ENCODE peak calls at places on chromosomes 7 and 10, in nine cellular contexts. One of them, this sample, is unnamed. For H3K4me1, the result is how much of the 10 kb centered on the place peaks cover.

GRCh38 chr7:17368856-17369520 is 70.5 kb downstream of the AHR start:
- DNase-seq in GM23338: no peak
- DNase-seq in breast epithelium: no peak
- DNase-seq in upper lobe of left lung: no peak
- DNase-seq in HepG2: no peak
- DNase-seq in sigmoid colon: no peak
- DNase-seq in HCT116: no peak
- DNase-seq in stomach: no peak
- DNase-seq in spleen: no peak
- DNase-seq in this sample: no peak

GRCh38 chr7:132641238-132641637 is 65.0 kb upstream of the PLXNA4 start:
- DNase-seq in GM23338: no peak
- DNase-seq in breast epithelium: no peak
- DNase-seq in upper lobe of left lung: no peak
- DNase-seq in HepG2: no peak
- DNase-seq in sigmoid colon: no peak
- DNase-seq in HCT116: no peak
- DNase-seq in stomach: no peak
- DNase-seq in spleen: no peak
- DNase-seq in this sample: no peak

GRCh38 chr10:28708921-28709461 is 31.7 kb downstream of the BAMBI start:
- DNase-seq in GM23338: no peak
- DNase-seq in breast epithelium: no peak
- DNase-seq in upper lobe of left lung: no peak
- DNase-seq in HepG2: no peak
- DNase-seq in sigmoid colon: no peak
- DNase-seq in HCT116: no peak
- DNase-seq in stomach: no peak
- DNase-seq in spleen: no peak
- DNase-seq in this sample: no peak

GRCh38 chr7:22561356-22561755 is 61.4 kb upstream of the STEAP1B start:
- DNase-seq in GM23338: peak
- DNase-seq in breast epithelium: peak
- DNase-seq in upper lobe of left lung: peak
- DNase-seq in HepG2: peak
- DNase-seq in sigmoid colon: peak
- DNase-seq in HCT116: no peak
- DNase-seq in stomach: no peak
- DNase-seq in spleen: no peak
- DNase-seq in this sample: no peak

GRCh38 chr7:41125343-41125742 is 577.5 kb downstream of the INHBA start:
- DNase-seq in GM23338: no peak
- DNase-seq in breast epithelium: no peak
- DNase-seq in upper lobe of left lung: no peak
- DNase-seq in HepG2: no peak
- DNase-seq in sigmoid colon: no peak
- DNase-seq in HCT116: no peak
- DNase-seq in stomach: no peak
- DNase-seq in spleen: no peak
- DNase-seq in this sample: no peak

GRCh38 chr10:121536271-121536918 is 61.8 kb downstream of the FGFR2 start:
- DNase-seq in GM23338: peak
- DNase-seq in breast epithelium: no peak
- DNase-seq in upper lobe of left lung: no peak
- DNase-seq in HepG2: no peak
- DNase-seq in sigmoid colon: no peak
- DNase-seq in HCT116: no peak
- DNase-seq in stomach: no peak
- DNase-seq in spleen: no peak
- DNase-seq in this sample: no peak

GRCh38 chr10:111128331-111129167 is 51.7 kb downstream of the ADRA2A start:
- DNase-seq in GM23338: no peak
- DNase-seq in breast epithelium: no peak
- DNase-seq in upper lobe of left lung: no peak
- DNase-seq in HepG2: no peak
- DNase-seq in sigmoid colon: no peak
- DNase-seq in HCT116: peak
- DNase-seq in stomach: no peak
- DNase-seq in spleen: no peak
- DNase-seq in this sample: no peak

GRCh38 chr7:36506820-36507219 is 117.2 kb downstream of the ANLN start:
- DNase-seq in GM23338: no peak
- DNase-seq in breast epithelium: no peak
- DNase-seq in upper lobe of left lung: no peak
- DNase-seq in HepG2: no peak
- DNase-seq in sigmoid colon: no peak
- DNase-seq in HCT116: peak
- DNase-seq in stomach: no peak
- DNase-seq in spleen: no peak
- DNase-seq in this sample: no peak

GRCh38 chr7:65239707-65240352 is 133.8 kb upstream of the ZNF92 start:
- DNase-seq in GM23338: peak
- DNase-seq in breast epithelium: peak
- DNase-seq in upper lobe of left lung: peak
- DNase-seq in HepG2: peak
- DNase-seq in sigmoid colon: no peak
- DNase-seq in HCT116: no peak
- DNase-seq in stomach: peak
- DNase-seq in spleen: no peak
- DNase-seq in this sample: no peak

GRCh38 chr10:96641896-96642295 is 55.1 kb upstream of the TM9SF3 start:
- DNase-seq in GM23338: no peak
- DNase-seq in breast epithelium: no peak
- DNase-seq in upper lobe of left lung: no peak
- DNase-seq in HepG2: no peak
- DNase-seq in sigmoid colon: no peak
- DNase-seq in HCT116: no peak
- DNase-seq in stomach: no peak
- DNase-seq in spleen: no peak
- DNase-seq in this sample: no peak

GRCh38 chr10:96642530-96642929 is 55.7 kb upstream of the TM9SF3 start:
- DNase-seq in GM23338: no peak
- DNase-seq in breast epithelium: no peak
- DNase-seq in upper lobe of left lung: no peak
- DNase-seq in HepG2: no peak
- DNase-seq in sigmoid colon: no peak
- DNase-seq in HCT116: no peak
- DNase-seq in stomach: no peak
- DNase-seq in spleen: no peak
- DNase-seq in this sample: no peak

GRCh38 chr10:96643920-96644319 is 57.1 kb upstream of the TM9SF3 start:
- DNase-seq in GM23338: no peak
- DNase-seq in breast epithelium: no peak
- DNase-seq in upper lobe of left lung: no peak
- DNase-seq in HepG2: no peak
- DNase-seq in sigmoid colon: no peak
- DNase-seq in HCT116: no peak
- DNase-seq in stomach: no peak
- DNase-seq in spleen: no peak
- DNase-seq in this sample: no peak

GRCh38 chr10:96641396-96641795 is 54.6 kb upstream of the TM9SF3 start:
- DNase-seq in GM23338: no peak
- DNase-seq in breast epithelium: no peak
- DNase-seq in upper lobe of left lung: no peak
- DNase-seq in HepG2: no peak
- DNase-seq in sigmoid colon: no peak
- DNase-seq in HCT116: no peak
- DNase-seq in stomach: no peak
- DNase-seq in spleen: no peak
- DNase-seq in this sample: no peak

DNA sequence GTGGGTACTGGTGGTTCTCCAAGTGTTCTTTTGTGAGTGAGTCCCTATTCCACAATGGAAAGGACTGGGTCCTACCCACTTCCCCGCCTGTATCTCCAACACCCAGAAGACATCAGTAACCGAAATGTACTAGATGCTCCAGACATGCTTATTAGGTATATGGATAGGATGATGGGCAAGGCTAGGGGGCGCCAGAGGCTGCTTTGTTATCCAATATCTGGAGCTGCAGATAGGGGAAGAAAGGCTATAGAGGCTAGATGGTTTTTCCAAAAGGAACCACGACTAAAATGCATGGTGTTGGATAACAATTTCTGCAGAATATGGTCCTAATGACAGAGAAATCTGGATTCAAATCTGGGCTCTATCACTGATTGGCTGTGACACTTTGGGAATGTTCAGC is 56.2 kb upstream of the TM9SF3 start:
- DNase-seq in GM23338: peak
- DNase-seq in breast epithelium: no peak
- DNase-seq in upper lobe of left lung: peak
- DNase-seq in HepG2: peak
- DNase-seq in sigmoid colon: peak
- DNase-seq in HCT116: peak
- DNase-seq in stomach: peak
- DNase-seq in spleen: peak
- DNase-seq in this sample: peak
- TF ChIP-seq CTCF in GM23338: peak
- TF ChIP-seq CTCF in breast epithelium: no peak
- TF ChIP-seq CTCF in upper lobe of left lung: peak
- TF ChIP-seq CTCF in HepG2: peak
- TF ChIP-seq CTCF in sigmoid colon: no peak
- TF ChIP-seq CTCF in HCT116: peak
- TF ChIP-seq CTCF in stomach: no peak
- TF ChIP-seq CTCF in spleen: peak
- TF ChIP-seq CTCF in this sample: peak

DNA sequence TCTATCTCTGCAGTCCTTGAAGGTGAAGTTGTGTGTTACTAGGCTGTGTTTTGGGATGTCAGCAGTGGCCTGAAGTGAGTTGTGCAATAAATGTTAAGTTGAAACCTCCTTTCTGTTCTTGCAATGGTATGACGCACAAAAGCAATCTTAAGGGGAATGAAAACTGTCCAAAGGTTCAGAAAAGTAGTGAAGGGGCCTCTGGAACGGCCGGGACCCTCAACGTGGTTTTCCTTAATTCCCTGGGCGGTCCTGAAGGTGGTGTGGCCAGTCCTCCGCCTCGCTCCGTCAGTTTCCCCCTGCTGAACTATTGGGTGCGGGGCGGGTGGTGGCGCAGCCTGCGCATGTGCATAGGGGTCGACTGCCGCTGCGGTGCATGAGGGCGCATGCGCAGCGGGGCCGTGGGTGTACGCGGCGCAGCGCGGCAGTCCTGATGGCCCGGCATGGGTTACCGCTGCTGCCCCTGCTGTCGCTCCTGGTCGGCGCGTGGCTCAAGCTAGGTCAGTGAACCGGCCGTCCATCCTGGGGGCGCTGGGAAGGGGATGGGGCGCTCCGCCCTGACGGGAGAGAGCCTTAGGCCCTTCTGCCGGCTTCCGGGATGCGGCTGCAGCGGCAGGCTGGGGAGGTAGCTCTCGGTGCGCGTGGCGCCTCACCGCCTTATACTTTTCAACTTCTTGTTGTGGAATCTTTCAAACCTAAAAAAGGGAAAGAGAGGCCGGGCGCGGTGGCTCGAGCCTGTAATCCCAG is at the start of gene SUMF2:
- DNase-seq in GM23338: peak
- DNase-seq in breast epithelium: peak
- DNase-seq in upper lobe of left lung: peak
- DNase-seq in HepG2: peak
- DNase-seq in sigmoid colon: peak
- DNase-seq in HCT116: peak
- DNase-seq in stomach: peak
- DNase-seq in spleen: peak
- DNase-seq in this sample: peak
- H3K4me1 ChIP-seq in GM23338: under half
- H3K4me1 ChIP-seq in breast epithelium: under half
- H3K4me1 ChIP-seq in upper lobe of left lung: under half
- H3K4me1 ChIP-seq in HepG2: half or more
- H3K4me1 ChIP-seq in sigmoid colon: under half
- H3K4me1 ChIP-seq in HCT116: half or more
- H3K4me1 ChIP-seq in stomach: under half
- H3K4me1 ChIP-seq in spleen: under half
- H3K4me1 ChIP-seq in this sample: under half

DNA sequence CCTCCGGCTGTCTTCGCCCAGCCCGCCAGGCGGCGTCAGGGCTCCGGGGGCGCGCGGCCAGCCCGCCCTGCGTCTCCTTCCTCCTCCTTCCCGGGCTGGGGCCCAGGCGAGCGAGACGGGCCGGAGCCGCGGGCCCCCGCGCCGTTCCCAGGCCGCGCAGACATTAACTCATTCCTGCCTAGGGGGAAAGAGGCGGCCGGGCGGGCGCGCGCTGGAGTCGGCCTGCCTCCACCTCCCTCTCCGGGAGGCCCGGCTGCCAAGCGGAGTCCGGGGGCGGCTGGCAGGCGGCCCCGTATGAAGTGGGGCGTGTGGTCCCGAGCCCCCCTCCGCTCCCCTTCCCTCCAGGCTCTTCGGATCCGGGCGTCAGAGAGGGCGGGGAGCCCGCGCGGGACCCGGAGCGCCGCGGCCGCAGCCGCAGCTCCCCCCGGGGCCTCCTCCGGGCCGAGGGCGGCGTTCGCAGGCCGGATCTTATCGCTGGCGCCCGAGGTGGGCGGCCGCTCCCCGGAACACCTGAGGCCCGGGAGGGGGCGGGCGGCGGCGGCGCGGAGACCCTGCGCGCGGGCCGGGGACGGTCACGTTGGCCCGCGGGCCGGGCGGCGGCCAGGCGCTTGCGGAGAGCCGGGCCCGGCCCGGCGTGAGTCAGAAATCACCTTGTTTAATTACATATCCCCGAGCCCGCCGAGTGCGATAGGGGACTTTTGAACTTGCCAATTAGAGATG is 43.1 kb downstream of the LDB3 start:
- DNase-seq in GM23338: peak
- DNase-seq in breast epithelium: peak
- DNase-seq in upper lobe of left lung: peak
- DNase-seq in HepG2: peak
- DNase-seq in sigmoid colon: peak
- DNase-seq in HCT116: peak
- DNase-seq in stomach: peak
- DNase-seq in spleen: peak
- DNase-seq in this sample: peak
- TF ChIP-seq POLR2AphosphoS5 in GM23338: no peak
- TF ChIP-seq POLR2AphosphoS5 in breast epithelium: peak
- TF ChIP-seq POLR2AphosphoS5 in upper lobe of left lung: peak
- TF ChIP-seq POLR2AphosphoS5 in HepG2: no peak
- TF ChIP-seq POLR2AphosphoS5 in sigmoid colon: peak
- TF ChIP-seq POLR2AphosphoS5 in HCT116: peak
- TF ChIP-seq POLR2AphosphoS5 in stomach: peak
- TF ChIP-seq POLR2AphosphoS5 in spleen: peak
- TF ChIP-seq POLR2AphosphoS5 in this sample: peak

GRCh38 chr10:69861251-69862240 is 59.8 kb downstream of the COL13A1 start:
- DNase-seq in GM23338: peak
- DNase-seq in breast epithelium: no peak
- DNase-seq in upper lobe of left lung: no peak
- DNase-seq in HepG2: peak
- DNase-seq in sigmoid colon: no peak
- DNase-seq in HCT116: peak
- DNase-seq in stomach: no peak
- DNase-seq in spleen: no peak
- DNase-seq in this sample: no peak
- TF ChIP-seq CTCF in GM23338: peak
- TF ChIP-seq CTCF in breast epithelium: no peak
- TF ChIP-seq CTCF in upper lobe of left lung: no peak
- TF ChIP-seq CTCF in HepG2: no peak
- TF ChIP-seq CTCF in sigmoid colon: no peak
- TF ChIP-seq CTCF in HCT116: peak
- TF ChIP-seq CTCF in stomach: no peak
- TF ChIP-seq CTCF in spleen: no peak
- TF ChIP-seq CTCF in this sample: peak

This sample was measured in prostate gland.